ENCODE peak calls at places on chromosomes 3 and 15, in four cellular contexts. Z, K, G and M are unnamed samples.

GRCh38 chr3:45965281-45966052 is 22.2 kb downstream of the CXCR6 start:
- DNase-seq in Z (no peak), K (no peak), G (no peak), M (no peak)

GRCh38 chr15:70035719-70036077 is 62.0 kb downstream of the TLE3 start:
- DNase-seq in Z (no peak), K (no peak), G (no peak), M (no peak)

GRCh38 chr3:159796744-159797143 is 191.9 kb upstream of the IL12A start:
- DNase-seq in Z (no peak), K (no peak), G (no peak), M (peak; percentile 31)

GRCh38 chr3:170021083-170021482 is 16.7 kb upstream of the GPR160 start:
- DNase-seq in Z (no peak), K (no peak), G (no peak), M (no peak)

GRCh38 chr3:94176886-94177285 is 114.0 kb downstream of the NSUN3 start:
- DNase-seq in Z (no peak), K (no peak), G (no peak), M (no peak)

GRCh38 chr3:14431928-14432834 is 29.8 kb downstream of the SLC6A6 start:
- DNase-seq in Z (peak; percentile 82), K (peak; percentile 84), G (peak; percentile 95), M (peak; percentile 94)

GRCh38 chr3:20511863-20512262 is 325.9 kb upstream of the SGO1 start:
- DNase-seq in Z (peak; percentile 43), K (peak; percentile 22), G (no peak), M (peak; percentile 10)

GRCh38 chr3:156983559-156983958 is 157.4 kb downstream of the LEKR1 start:
- DNase-seq in Z (no peak), K (no peak), G (no peak), M (no peak)

GRCh38 chr3:168034152-168034928 is 61.4 kb downstream of the GOLIM4 start:
- DNase-seq in Z (no peak), K (no peak), G (no peak), M (peak; percentile 31)

GRCh38 chr3:116199063-116199462 is 246.2 kb downstream of the LSAMP start:
- DNase-seq in Z (no peak), K (no peak), G (no peak), M (no peak)

GRCh38 chr3:188976407-188976806 is 195.4 kb upstream of the TPRG1 start:
- DNase-seq in Z (no peak), K (no peak), G (no peak), M (no peak)

GRCh38 chr3:48596157-48596556 is 1.0 kb upstream of the COL7A1 start:
- DNase-seq in Z (no peak), K (no peak), G (no peak), M (no peak)

GRCh38 chr3:48596676-48597407 is 1.7 kb upstream of the COL7A1 start:
- DNase-seq in Z (no peak), K (no peak), G (no peak), M (no peak)

GRCh38 chr3:48595526-48596121 is 495 bp upstream of the COL7A1 start:
- DNase-seq in Z (peak; percentile 32), K (peak; percentile 30), G (no peak), M (peak; percentile 93)

GRCh38 chr3:48594431-48595049 is 589 bp downstream of the COL7A1 start:
- DNase-seq in Z (no peak), K (no peak), G (no peak), M (no peak)

GRCh38 chr3:48595075-48595525 is at the start of gene COL7A1:
- DNase-seq in Z (no peak), K (no peak), G (no peak), M (no peak)
- TF ChIP-seq POLR2A in Z (no peak), K (no peak), G (no peak), M (peak; percentile 86)

GRCh38 chr15:35695002-35695401 is 149.0 kb upstream of the DPH6 start:
- DNase-seq in Z (no peak), K (no peak), G (no peak), M (no peak)

GRCh38 chr15:35698331-35698730 is 152.4 kb upstream of the DPH6 start:
- DNase-seq in Z (no peak), K (no peak), G (no peak), M (no peak)

GRCh38 chr15:35698978-35699377 is 153.0 kb upstream of the DPH6 start:
- DNase-seq in Z (no peak), K (no peak), G (no peak), M (no peak)

GRCh38 chr15:35696767-35697231 is 150.8 kb upstream of the DPH6 start:
- DNase-seq in Z (peak; percentile 15), K (no peak), G (no peak), M (peak; percentile 59)

GRCh38 chr15:35697549-35698299 is 151.8 kb upstream of the DPH6 start:
- DNase-seq in Z (no peak), K (no peak), G (no peak), M (no peak)
- TF ChIP-seq POLR2A in Z (no peak), K (no peak), G (no peak), M (no peak)

GRCh38 chr3:197552198-197552597 is 3.6 kb downstream of the BDH1 start:
- DNase-seq in Z (no peak), K (no peak), G (no peak), M (no peak)

GRCh38 chr3:197558000-197558399 is 2.2 kb upstream of the BDH1 start:
- DNase-seq in Z (no peak), K (no peak), G (no peak), M (no peak)

GRCh38 chr3:197554196-197554561 is 1.6 kb downstream of the BDH1 start:
- DNase-seq in Z (no peak), K (no peak), G (no peak), M (peak; percentile 42)

GRCh38 chr3:197555281-197556261 is at the start of gene BDH1:
- DNase-seq in Z (no peak), K (peak; percentile 23), G (no peak), M (no peak)

DNA sequence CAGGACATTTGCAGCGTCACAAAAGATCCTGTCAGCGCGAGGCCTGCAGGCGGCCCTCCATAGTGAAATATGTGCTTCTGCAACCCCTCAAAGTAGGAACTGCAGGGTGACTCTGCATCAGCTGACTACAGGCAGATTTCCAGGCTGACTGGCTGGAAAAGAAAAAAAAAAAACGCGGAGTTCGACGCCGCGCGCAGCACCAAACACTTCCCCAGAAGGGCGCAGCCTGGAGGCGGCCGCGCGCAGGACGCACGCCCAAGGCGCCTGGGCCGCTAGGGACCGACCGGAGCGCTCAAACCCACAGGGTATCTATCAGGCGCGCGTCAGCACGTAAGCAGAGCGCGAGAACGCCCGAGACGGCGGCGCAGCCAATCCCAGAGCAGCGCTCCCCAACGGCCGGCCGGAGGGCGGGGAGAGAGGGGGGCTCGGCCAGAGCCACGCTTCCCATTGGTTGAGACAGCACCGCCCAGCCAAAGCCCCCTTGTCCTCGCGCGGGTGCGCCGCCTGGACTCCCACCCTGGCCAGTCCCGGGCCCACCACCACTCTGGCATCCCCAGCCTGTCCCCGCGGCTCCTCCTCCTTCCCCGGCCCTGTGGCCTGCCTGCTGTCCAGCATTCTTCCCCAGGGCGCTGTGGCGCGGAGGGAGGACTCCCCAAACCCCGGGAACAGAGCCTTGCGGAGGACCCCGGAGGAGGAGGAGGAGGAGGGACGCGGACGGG is 1.0 kb downstream of the BDH1 start:
- DNase-seq in Z (no peak), K (peak; percentile 97), G (peak; percentile 98), M (peak; percentile 99)
- TF ChIP-seq POLR2A in Z (no peak), K (peak; percentile 11), G (peak; percentile 35), M (peak; percentile 38)

DNA sequence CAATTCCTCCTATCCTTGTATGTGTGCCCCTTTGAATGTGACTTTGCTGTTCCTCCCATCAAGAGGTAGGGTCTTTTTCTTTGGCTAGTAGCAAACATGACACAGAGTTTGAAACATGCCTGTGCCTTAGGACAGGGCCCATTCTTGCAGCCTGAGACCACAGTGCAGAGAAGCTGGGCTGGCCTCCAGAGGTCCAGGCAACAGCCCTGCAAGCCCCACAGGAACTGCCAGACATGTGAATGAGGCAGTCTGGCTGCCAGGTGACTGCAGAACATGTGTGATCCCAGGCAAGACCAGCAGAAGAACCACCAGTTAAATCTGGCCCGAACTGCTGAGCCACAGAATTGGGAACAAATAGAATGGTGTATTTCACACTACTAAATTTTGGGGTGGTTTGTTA is 1.2 kb upstream of the HGD start:
- DNase-seq in Z (peak; percentile 19), K (peak; percentile 61), G (no peak), M (no peak)
- TF ChIP-seq POLR2A in Z (no peak), K (no peak), G (no peak), M (no peak)